ENCODE peak calls at places on chromosome 1, in eight cellular contexts. One of them, this sample, is unnamed.

GRCh38 chr1:166590161-166590560 is 249.1 kb upstream of the POGK start:
- DNase-seq in ovary: no peak
- DNase-seq in cardiac fibroblast: no peak
- DNase-seq in WTC11: no peak
- DNase-seq in HL-60: no peak
- DNase-seq in neural crest cell: no peak
- DNase-seq in upper lobe of right lung: no peak
- DNase-seq in mucosa of descending colon: no peak
- DNase-seq in this sample: no peak

GRCh38 chr1:25541889-25542658 is 1.3 kb upstream of the LDLRAP1 start:
- DNase-seq in ovary: no peak
- DNase-seq in cardiac fibroblast: no peak
- DNase-seq in WTC11: no peak
- DNase-seq in HL-60: no peak
- DNase-seq in neural crest cell: no peak
- DNase-seq in upper lobe of right lung: no peak
- DNase-seq in mucosa of descending colon: no peak
- DNase-seq in this sample: no peak

GRCh38 chr1:29584816-29585600 is 348.7 kb downstream of the PTPRU start:
- DNase-seq in ovary: no peak
- DNase-seq in cardiac fibroblast: no peak
- DNase-seq in WTC11: no peak
- DNase-seq in HL-60: no peak
- DNase-seq in neural crest cell: no peak
- DNase-seq in upper lobe of right lung: no peak
- DNase-seq in mucosa of descending colon: no peak
- DNase-seq in this sample: no peak

GRCh38 chr1:234833118-234833517 is 223.1 kb upstream of the IRF2BP2 start:
- DNase-seq in ovary: no peak
- DNase-seq in cardiac fibroblast: no peak
- DNase-seq in WTC11: no peak
- DNase-seq in HL-60: no peak
- DNase-seq in neural crest cell: no peak
- DNase-seq in upper lobe of right lung: no peak
- DNase-seq in mucosa of descending colon: no peak
- DNase-seq in this sample: no peak

GRCh38 chr1:50271968-50272578 is 151.2 kb downstream of the DMRTA2 start:
- DNase-seq in ovary: no peak
- DNase-seq in cardiac fibroblast: peak; percentile 5
- DNase-seq in WTC11: peak; percentile 68
- DNase-seq in HL-60: no peak
- DNase-seq in neural crest cell: no peak
- DNase-seq in upper lobe of right lung: peak; percentile 68
- DNase-seq in mucosa of descending colon: no peak
- DNase-seq in this sample: no peak

GRCh38 chr1:173934440-173934839 is 17.3 kb upstream of the SERPINC1 start:
- DNase-seq in ovary: no peak
- DNase-seq in cardiac fibroblast: no peak
- DNase-seq in WTC11: no peak
- DNase-seq in HL-60: no peak
- DNase-seq in neural crest cell: no peak
- DNase-seq in upper lobe of right lung: no peak
- DNase-seq in mucosa of descending colon: no peak
- DNase-seq in this sample: no peak

GRCh38 chr1:168637350-168637991 is 61.1 kb downstream of the XCL1 start:
- DNase-seq in ovary: no peak
- DNase-seq in cardiac fibroblast: peak; percentile 55
- DNase-seq in WTC11: no peak
- DNase-seq in HL-60: peak; percentile 3
- DNase-seq in neural crest cell: no peak
- DNase-seq in upper lobe of right lung: no peak
- DNase-seq in mucosa of descending colon: no peak
- DNase-seq in this sample: no peak

GRCh38 chr1:224517171-224517570 is 82.6 kb upstream of the WDR26 start:
- DNase-seq in ovary: no peak
- DNase-seq in cardiac fibroblast: no peak
- DNase-seq in WTC11: no peak
- DNase-seq in HL-60: no peak
- DNase-seq in neural crest cell: no peak
- DNase-seq in upper lobe of right lung: no peak
- DNase-seq in mucosa of descending colon: no peak
- DNase-seq in this sample: no peak

GRCh38 chr1:32413507-32414185 is 19.4 kb upstream of the BSDC1 start:
- DNase-seq in ovary: peak; percentile 42
- DNase-seq in cardiac fibroblast: peak; percentile 83
- DNase-seq in WTC11: peak; percentile 60
- DNase-seq in HL-60: peak; percentile 77
- DNase-seq in neural crest cell: peak; percentile 57
- DNase-seq in upper lobe of right lung: no peak
- DNase-seq in mucosa of descending colon: no peak
- DNase-seq in this sample: peak; percentile 48

GRCh38 chr1:212286437-212287131 is 1.4 kb downstream of the PPP2R5A start:
- DNase-seq in ovary: no peak
- DNase-seq in cardiac fibroblast: peak; percentile 19
- DNase-seq in WTC11: no peak
- DNase-seq in HL-60: no peak
- DNase-seq in neural crest cell: no peak
- DNase-seq in upper lobe of right lung: no peak
- DNase-seq in mucosa of descending colon: no peak
- DNase-seq in this sample: no peak

GRCh38 chr1:185650602-185651230 is 83.5 kb upstream of the HMCN1 start:
- DNase-seq in ovary: no peak
- DNase-seq in cardiac fibroblast: no peak
- DNase-seq in WTC11: no peak
- DNase-seq in HL-60: no peak
- DNase-seq in neural crest cell: no peak
- DNase-seq in upper lobe of right lung: no peak
- DNase-seq in mucosa of descending colon: no peak
- DNase-seq in this sample: no peak

GRCh38 chr1:185654199-185654951 is 79.8 kb upstream of the HMCN1 start:
- DNase-seq in ovary: no peak
- DNase-seq in cardiac fibroblast: peak; percentile 62
- DNase-seq in WTC11: no peak
- DNase-seq in HL-60: no peak
- DNase-seq in neural crest cell: no peak
- DNase-seq in upper lobe of right lung: no peak
- DNase-seq in mucosa of descending colon: no peak
- DNase-seq in this sample: no peak

GRCh38 chr1:185653615-185654014 is 80.6 kb upstream of the HMCN1 start:
- DNase-seq in ovary: no peak
- DNase-seq in cardiac fibroblast: no peak
- DNase-seq in WTC11: no peak
- DNase-seq in HL-60: no peak
- DNase-seq in neural crest cell: no peak
- DNase-seq in upper lobe of right lung: no peak
- DNase-seq in mucosa of descending colon: no peak
- DNase-seq in this sample: no peak

GRCh38 chr1:185654952-185655314 is 79.3 kb upstream of the HMCN1 start:
- DNase-seq in ovary: no peak
- DNase-seq in cardiac fibroblast: no peak
- DNase-seq in WTC11: no peak
- DNase-seq in HL-60: no peak
- DNase-seq in neural crest cell: no peak
- DNase-seq in upper lobe of right lung: no peak
- DNase-seq in mucosa of descending colon: no peak
- DNase-seq in this sample: no peak

DNA sequence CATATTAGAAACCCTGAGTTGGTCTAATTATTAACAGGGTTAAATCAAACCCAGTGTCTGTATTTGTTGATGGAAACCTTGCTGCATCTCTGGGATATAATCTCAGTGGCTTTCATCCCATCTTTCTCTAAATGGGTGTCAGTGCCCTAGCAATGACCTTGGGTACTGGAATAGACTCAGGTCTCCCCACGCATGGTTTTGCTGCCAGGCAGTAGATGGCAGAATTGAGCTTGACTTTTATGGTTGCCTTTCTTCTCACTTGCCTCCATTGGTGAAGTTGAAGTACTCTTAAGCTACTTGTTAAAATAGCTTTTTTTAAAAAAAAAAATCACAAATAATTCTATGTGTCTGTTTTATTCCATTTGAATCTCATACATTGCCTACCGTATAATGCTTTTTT is 81.8 kb upstream of the HMCN1 start:
- DNase-seq in ovary: no peak
- DNase-seq in cardiac fibroblast: peak; percentile 33
- DNase-seq in WTC11: no peak
- DNase-seq in HL-60: no peak
- DNase-seq in neural crest cell: no peak
- DNase-seq in upper lobe of right lung: no peak
- DNase-seq in mucosa of descending colon: no peak
- DNase-seq in this sample: no peak
- TF ChIP-seq CTCF in ovary: no peak
- TF ChIP-seq CTCF in cardiac fibroblast: peak; percentile 21
- TF ChIP-seq CTCF in WTC11: no peak
- TF ChIP-seq CTCF in HL-60: peak; percentile 29
- TF ChIP-seq CTCF in neural crest cell: no peak
- TF ChIP-seq CTCF in upper lobe of right lung: peak; percentile 24
- TF ChIP-seq CTCF in mucosa of descending colon: no peak
- TF ChIP-seq CTCF in this sample: no peak

DNA sequence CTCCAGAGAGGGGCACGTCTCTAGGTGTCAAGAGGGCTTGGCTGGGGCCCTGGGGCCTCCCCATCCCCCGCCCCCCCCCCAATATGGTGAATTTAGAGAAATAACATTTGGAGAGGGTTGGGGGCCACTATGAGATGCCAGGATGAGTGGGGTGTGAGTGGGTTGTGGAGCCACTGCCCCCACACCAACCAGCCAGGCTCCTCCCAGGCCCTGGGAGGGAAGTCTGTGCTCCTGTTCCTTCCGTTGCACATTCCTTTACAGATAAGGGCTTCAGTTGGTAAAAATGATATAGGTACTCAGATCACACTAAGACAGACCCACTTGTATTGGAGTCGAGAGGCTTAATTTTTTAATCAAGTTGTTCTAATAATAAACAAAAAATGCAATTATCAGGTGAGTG is 585 bp upstream of the PLEKHA6 start:
- DNase-seq in ovary: no peak
- DNase-seq in cardiac fibroblast: no peak
- DNase-seq in WTC11: no peak
- DNase-seq in HL-60: no peak
- DNase-seq in neural crest cell: no peak
- DNase-seq in upper lobe of right lung: no peak
- DNase-seq in mucosa of descending colon: no peak
- DNase-seq in this sample: no peak
- TF ChIP-seq CTCF in ovary: no peak
- TF ChIP-seq CTCF in cardiac fibroblast: no peak
- TF ChIP-seq CTCF in WTC11: no peak
- TF ChIP-seq CTCF in HL-60: no peak
- TF ChIP-seq CTCF in neural crest cell: no peak
- TF ChIP-seq CTCF in upper lobe of right lung: no peak
- TF ChIP-seq CTCF in mucosa of descending colon: no peak
- TF ChIP-seq CTCF in this sample: no peak

GRCh38 chr1:64242895-64243756 is 39.7 kb downstream of the UBE2U start:
- DNase-seq in ovary: no peak
- DNase-seq in cardiac fibroblast: peak; percentile 74
- DNase-seq in WTC11: no peak
- DNase-seq in HL-60: no peak
- DNase-seq in neural crest cell: no peak
- DNase-seq in upper lobe of right lung: no peak
- DNase-seq in mucosa of descending colon: no peak
- DNase-seq in this sample: no peak

GRCh38 chr1:64241069-64241468 is 37.6 kb downstream of the UBE2U start:
- DNase-seq in ovary: no peak
- DNase-seq in cardiac fibroblast: no peak
- DNase-seq in WTC11: no peak
- DNase-seq in HL-60: no peak
- DNase-seq in neural crest cell: no peak
- DNase-seq in upper lobe of right lung: no peak
- DNase-seq in mucosa of descending colon: no peak
- DNase-seq in this sample: no peak

GRCh38 chr1:64236584-64236983 is 33.2 kb downstream of the UBE2U start:
- DNase-seq in ovary: no peak
- DNase-seq in cardiac fibroblast: no peak
- DNase-seq in WTC11: no peak
- DNase-seq in HL-60: no peak
- DNase-seq in neural crest cell: no peak
- DNase-seq in upper lobe of right lung: no peak
- DNase-seq in mucosa of descending colon: no peak
- DNase-seq in this sample: no peak

GRCh38 chr1:64243757-64244080 is 40.3 kb downstream of the UBE2U start:
- DNase-seq in ovary: no peak
- DNase-seq in cardiac fibroblast: no peak
- DNase-seq in WTC11: no peak
- DNase-seq in HL-60: no peak
- DNase-seq in neural crest cell: no peak
- DNase-seq in upper lobe of right lung: no peak
- DNase-seq in mucosa of descending colon: no peak
- DNase-seq in this sample: no peak

DNA sequence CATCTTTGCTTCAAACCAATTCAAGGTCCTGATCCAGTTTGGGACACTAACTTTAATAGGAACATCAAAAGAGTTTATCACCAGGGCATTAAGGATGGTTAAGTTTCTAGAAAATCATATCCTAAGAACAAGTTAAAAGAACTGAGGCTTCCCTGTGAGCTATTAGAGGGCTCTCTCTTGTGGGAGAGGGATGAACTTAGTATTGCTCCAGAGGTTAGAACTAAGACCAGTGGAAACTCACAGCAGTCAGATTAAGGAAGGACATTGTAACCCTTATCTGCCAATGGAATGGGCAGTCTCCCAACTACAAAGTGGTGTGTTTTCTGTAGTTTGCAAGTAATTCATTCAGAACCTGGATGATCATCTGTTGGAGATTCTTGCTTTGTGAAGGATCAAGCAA is 36.8 kb downstream of the UBE2U start:
- DNase-seq in ovary: no peak
- DNase-seq in cardiac fibroblast: peak; percentile 37
- DNase-seq in WTC11: no peak
- DNase-seq in HL-60: no peak
- DNase-seq in neural crest cell: no peak
- DNase-seq in upper lobe of right lung: no peak
- DNase-seq in mucosa of descending colon: no peak
- DNase-seq in this sample: no peak
- TF ChIP-seq CTCF in ovary: no peak
- TF ChIP-seq CTCF in cardiac fibroblast: no peak
- TF ChIP-seq CTCF in WTC11: no peak
- TF ChIP-seq CTCF in HL-60: no peak
- TF ChIP-seq CTCF in neural crest cell: no peak
- TF ChIP-seq CTCF in upper lobe of right lung: no peak
- TF ChIP-seq CTCF in mucosa of descending colon: no peak
- TF ChIP-seq CTCF in this sample: no peak

DNA sequence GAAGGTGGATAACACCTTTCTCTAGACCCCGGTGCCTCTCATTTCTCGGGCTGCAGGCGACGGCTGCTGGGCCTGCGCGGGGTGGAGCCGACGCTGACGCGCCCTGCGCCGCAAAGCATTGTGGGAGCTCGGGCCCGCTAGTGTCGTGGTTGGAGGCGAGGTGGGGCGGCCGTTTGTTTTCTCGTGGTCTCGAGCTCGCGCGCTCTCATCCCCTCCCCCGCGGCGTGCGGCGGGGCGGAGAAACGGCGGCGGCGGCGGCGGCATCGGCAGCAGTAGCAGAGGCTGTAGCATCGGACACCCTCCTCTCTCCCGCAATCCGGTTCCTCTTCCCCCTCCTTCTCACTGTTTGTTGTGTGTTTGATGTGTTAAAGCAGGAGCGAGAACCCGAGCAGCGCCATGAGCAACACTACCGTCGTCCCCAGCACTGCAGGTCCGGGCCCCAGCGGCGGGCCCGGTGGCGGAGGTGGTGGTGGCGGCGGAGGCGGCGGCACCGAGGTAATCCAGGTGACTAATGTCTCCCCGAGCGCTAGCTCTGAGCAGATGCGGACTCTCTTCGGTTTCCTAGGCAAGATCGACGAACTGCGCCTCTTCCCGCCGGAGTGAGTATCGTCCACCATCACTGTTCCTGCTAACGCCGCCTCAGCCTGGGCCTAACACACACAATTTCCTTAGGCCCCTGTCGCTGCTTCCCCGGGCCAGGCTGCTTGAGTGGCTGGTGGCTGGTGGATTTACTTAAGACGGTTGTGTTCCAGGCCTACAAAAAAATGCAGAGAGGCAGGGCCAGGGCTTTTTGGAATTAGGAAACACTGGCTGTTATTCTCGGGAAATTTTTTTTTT is at the start of gene SRSF11:
- DNase-seq in ovary: peak; percentile 98
- DNase-seq in cardiac fibroblast: peak; percentile 95
- DNase-seq in WTC11: peak; percentile 96
- DNase-seq in HL-60: peak; percentile 73
- DNase-seq in neural crest cell: peak; percentile 96
- DNase-seq in upper lobe of right lung: peak; percentile 99
- DNase-seq in mucosa of descending colon: peak; percentile 97
- DNase-seq in this sample: peak; percentile 97
- TF ChIP-seq CTCF in ovary: peak; percentile 18
- TF ChIP-seq CTCF in cardiac fibroblast: peak; percentile 8
- TF ChIP-seq CTCF in WTC11: no peak
- TF ChIP-seq CTCF in HL-60: no peak
- TF ChIP-seq CTCF in neural crest cell: peak; percentile 30
- TF ChIP-seq CTCF in upper lobe of right lung: no peak
- TF ChIP-seq CTCF in mucosa of descending colon: no peak
- TF ChIP-seq CTCF in this sample: peak; percentile 14

This sample was measured in natural killer cell.